ENCODE peak calls at places on chromosomes 11 and 22, in four cellular contexts. H is HCT116, L is GM23248, P is GM23338. V is an unnamed sample.

GRCh38 chr22:50581950-50582561 is 593 bp downstream of the CHKB start:
- DNase-seq in H (no peak), L (peak; percentile 55), P (no peak), V (no peak)

GRCh38 chr11:86514453-86514852 is 139.8 kb downstream of the CCDC81 start:
- DNase-seq in H (no peak), L (no peak), P (no peak), V (no peak)

GRCh38 chr22:29912605-29913398 is 29.8 kb downstream of the MTMR3 start:
- DNase-seq in H (no peak), L (peak; percentile 85), P (no peak), V (peak; percentile 81)

GRCh38 chr11:92449222-92449621 is 224.6 kb downstream of the FAT3 start:
- DNase-seq in H (no peak), L (no peak), P (no peak), V (no peak)

GRCh38 chr11:110317516-110317932 is 21.1 kb upstream of the RDX start:
- DNase-seq in H (no peak), L (peak; percentile 21), P (no peak), V (peak; percentile 51)

GRCh38 chr11:74546752-74547151 is 45.6 kb upstream of the POLD3 start:
- DNase-seq in H (no peak), L (no peak), P (no peak), V (peak; percentile 98)

GRCh38 chr22:27226666-27227065 is 569.3 kb downstream of the MIAT start:
- DNase-seq in H (no peak), L (peak; percentile 60), P (no peak), V (no peak)

GRCh38 chr11:47800759-47801158 is 33.6 kb upstream of the FNBP4 start:
- DNase-seq in H (no peak), L (no peak), P (no peak), V (no peak)

DNA sequence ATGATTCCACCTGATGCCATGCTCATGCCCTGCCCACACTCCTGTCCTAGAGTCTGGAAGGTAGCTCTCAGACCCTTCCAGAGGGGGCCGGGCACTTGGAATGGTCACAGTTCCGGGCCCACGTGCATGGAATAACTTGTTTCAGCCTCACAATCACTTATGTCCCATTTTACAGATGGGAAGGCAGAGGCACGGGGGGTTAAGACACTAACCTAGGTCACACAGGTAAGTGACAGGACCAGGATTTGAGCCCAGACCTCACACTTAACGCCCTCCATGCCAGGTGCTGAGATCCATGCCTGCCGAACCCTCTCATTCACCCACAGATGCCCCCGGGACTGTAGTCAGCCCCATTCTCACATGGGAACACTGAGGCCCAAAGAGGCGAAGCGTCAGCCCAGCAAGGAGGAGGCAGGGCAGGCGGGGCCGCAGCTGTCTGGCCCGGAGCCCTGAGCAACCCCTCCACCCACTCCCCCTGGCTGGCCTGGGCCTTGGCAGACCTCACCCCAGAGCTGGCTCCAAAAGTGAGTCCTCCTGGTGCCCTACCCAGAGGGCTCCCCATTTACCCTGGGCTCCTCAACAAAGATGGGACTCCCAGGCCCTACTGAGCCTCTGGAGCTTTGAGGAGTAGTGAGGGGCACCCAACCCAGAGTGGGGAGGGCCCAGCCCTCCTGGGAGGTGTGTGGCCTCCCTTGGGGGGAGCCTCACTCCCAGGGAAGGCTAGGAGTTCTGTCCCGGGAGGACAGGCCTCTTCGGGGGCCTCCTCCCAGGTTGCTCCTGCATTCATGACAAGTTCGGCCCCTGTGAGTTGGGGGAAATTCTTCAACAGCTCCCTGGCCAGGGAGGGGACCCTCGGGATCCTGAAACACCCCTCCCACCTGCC is 2.4 kb upstream of the ALDH3B1 start:
- DNase-seq in H (no peak), L (no peak), P (no peak), V (no peak)
- H3K4me2 ChIP-seq in H (peak overlapping the region; percentile 97), L (no peak overlapping the region), P (no peak overlapping the region), V (no peak overlapping the region)

GRCh38 chr11:64151337-64151736 is 14.6 kb downstream of the MACROD1 start:
- DNase-seq in H (no peak), L (no peak), P (no peak), V (no peak)

GRCh38 chr11:64150051-64150450 is 15.9 kb downstream of the MACROD1 start:
- DNase-seq in H (no peak), L (no peak), P (no peak), V (no peak)

GRCh38 chr11:64150481-64151239 is 15.3 kb downstream of the MACROD1 start:
- DNase-seq in H (no peak), L (no peak), P (no peak), V (no peak)

GRCh38 chr11:64153831-64154230 is 12.1 kb downstream of the MACROD1 start:
- DNase-seq in H (no peak), L (no peak), P (peak; percentile 26), V (no peak)

DNA sequence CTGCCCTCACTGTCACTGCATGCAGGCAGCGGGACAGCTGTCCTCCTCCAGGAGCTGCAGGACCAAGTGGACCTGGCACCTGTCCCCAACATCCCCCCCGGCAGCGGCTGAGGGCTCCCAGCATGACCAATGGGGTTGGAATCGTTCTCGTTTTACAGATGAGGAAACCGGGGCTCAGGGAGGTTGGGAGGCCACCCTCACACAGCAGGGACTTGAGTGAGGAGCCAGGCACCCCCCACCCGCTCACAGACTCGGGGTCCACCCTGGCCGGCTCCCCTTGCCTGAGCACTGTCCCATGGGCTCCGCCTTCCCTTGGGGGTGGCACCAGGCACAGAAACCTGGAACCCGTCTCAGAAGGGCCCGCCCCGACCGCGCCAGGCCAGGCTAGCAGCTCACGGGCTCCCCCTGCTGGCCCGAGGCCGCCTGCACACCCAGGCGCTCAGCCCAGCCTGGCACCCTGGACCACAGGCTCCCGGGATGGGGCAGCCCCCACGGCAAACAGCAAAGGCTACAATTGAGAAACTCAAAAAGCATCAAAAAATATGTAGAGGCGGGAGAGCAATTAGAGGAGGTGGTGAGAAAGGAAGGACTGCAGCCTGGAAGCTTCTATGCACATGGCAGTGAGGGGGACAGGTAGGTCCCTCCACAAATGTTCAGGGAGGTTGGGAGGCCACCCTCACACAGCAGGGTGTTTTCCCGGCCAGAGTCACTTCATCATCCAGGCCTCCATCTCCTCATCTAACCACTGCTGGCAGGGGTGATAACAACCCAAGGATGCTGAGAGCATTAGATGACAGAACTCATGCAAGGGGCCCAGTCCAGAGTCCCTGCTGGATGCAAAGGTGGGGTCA is 12.8 kb downstream of the MACROD1 start:
- DNase-seq in H (no peak), L (peak; percentile 75), P (peak; percentile 72), V (peak; percentile 76)
- H3K4me3 ChIP-seq in H (no peak overlapping the region), L (peak overlapping the region; percentile 57), P (no peak overlapping the region), V (peak overlapping the region; percentile 36)

DNA sequence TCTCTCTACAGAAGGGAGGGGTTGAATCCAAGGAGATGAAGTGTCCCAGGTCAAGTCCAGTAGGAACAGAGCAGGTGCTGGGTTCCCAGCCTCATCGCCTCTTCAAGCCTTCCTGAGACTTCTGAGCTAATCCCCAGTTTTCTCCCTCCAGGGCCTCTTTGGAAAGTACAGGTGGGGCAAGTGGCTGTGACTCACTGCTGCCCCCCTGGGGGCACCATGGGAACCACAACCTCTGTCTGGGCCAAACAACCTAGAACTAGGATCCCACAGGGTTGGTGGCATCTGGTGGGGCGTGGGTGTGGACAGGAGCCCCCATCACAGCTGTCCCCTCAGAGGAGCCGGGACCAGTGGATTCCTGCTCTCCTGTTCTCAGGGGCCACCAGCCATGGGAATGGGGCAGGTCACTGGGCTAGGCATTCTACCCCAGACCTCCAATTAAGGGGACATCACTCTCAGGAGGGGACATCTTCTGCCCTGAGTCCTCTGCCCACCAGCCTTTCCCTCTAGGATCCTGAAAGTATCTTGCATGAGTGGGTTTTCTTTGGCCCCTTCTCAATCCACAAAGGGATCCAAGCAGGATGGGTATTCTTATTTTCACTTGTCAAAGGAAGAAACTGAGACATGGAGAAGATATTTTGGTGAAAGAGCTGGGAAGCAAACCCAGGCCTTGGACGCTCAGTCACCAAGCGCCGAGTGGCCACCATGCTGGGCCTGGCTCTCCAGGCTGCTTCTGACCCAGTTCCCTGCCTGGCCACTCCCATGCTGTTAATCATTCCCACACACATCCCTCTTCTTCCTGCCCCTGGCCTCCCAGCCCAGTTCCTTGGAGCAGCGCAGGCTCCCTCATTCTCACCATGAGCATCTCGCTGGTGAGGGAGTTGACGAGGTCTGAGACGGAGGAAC is 23.8 kb downstream of the LRRC10B start:
- DNase-seq in H (no peak), L (peak; percentile 44), P (peak; percentile 85), V (peak; percentile 73)
- TF ChIP-seq EZH2phosphoT487 in H (no peak), L (no peak), P (no peak), V (no peak)

GRCh38 chr11:76073716-76074115 is 132.6 kb downstream of the WNT11 start:
- DNase-seq in H (no peak), L (peak; percentile 84), P (no peak), V (no peak)
- H3K4me2 ChIP-seq in H (no peak overlapping the region), L (peak overlapping the region; percentile 93), P (no peak overlapping the region), V (no peak overlapping the region)

DNA sequence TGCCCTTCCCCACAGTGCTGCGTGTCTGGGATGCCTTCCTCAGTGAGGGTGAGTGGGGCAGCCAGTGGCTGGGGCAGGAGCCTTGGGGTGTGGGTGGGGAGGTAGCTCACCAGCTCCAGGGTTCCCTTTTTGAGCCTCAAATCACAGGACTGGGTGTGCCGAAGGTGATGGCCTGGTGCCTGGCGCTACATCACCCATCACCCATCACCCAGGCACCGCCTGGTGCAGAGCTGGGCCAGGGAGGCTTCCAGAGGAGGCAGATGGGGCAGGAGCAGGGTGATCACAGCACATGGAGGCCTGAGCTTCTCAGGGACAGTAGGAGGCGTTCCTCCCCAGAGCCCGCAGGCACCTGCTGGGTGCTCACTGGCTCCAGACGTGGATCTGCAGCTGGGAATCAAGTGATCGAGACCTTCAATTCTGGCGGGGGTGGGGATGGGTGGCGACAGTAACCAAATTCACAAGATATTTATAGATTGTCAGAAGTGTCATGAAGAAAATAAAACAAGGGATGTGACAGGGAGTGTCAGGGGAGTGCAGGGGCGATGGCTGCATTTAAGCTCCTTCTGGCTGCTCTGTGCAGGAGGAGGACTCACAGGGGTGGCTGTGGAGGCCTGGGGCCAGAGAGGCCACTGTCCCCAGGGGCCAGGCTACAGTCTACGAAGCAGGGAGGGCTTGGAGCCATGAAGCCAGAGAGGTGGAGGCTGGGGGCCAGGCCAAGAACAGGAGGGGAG is 3.3 kb downstream of the TBC1D10C start:
- DNase-seq in H (no peak), L (peak; percentile 28), P (no peak), V (no peak)
- H3K4me3 ChIP-seq in H (no peak overlapping the region), L (no peak overlapping the region), P (no peak overlapping the region), V (no peak overlapping the region)

GRCh38 chr11:77993902-77994301 is 566 bp downstream of the INTS4 start:
- DNase-seq in H (no peak), L (peak; percentile 11), P (peak; percentile 40), V (no peak)

GRCh38 chr11:78000193-78000592 is 5.7 kb upstream of the INTS4 start:
- DNase-seq in H (peak; percentile 68), L (peak; percentile 76), P (peak; percentile 92), V (peak; percentile 82)

GRCh38 chr11:77994434-77995362 is at the start of gene INTS4:
- DNase-seq in H (peak; percentile 100), L (peak; percentile 100), P (peak; percentile 100), V (peak; percentile 100)

GRCh38 chr11:77999446-77999845 is 5.0 kb upstream of the INTS4 start:
- DNase-seq in H (no peak), L (no peak), P (no peak), V (no peak)
- TF ChIP-seq EZH2phosphoT487 in H (no peak), L (no peak), P (no peak), V (no peak)

GRCh38 chr11:44578279-44578678 is 12.8 kb downstream of the CD82 start:
- DNase-seq in H (no peak), L (no peak), P (no peak), V (no peak)
- H3K4me2 ChIP-seq in H (no peak overlapping the region), L (no peak overlapping the region), P (no peak overlapping the region), V (no peak overlapping the region)

V was measured in PC-3.